ENCODE peak calls at places on chromosomes 3 and 15, in seven cellular contexts. K is anterior cingulate cortex; B is amygdala; D is RCC 7860; R is T-helper 1 cell; Y is type B pancreatic cell; Z is activated CD4-positive, alpha-beta memory T cell treated with anti-CD3 and anti-CD28 coated beads, Interleukin-2, amount 10 ng/mL, durations not matched to agents 7 days and 5 days. E is an unnamed sample.

GRCh38 chr15:43100971-43101370 is 4.9 kb downstream of the UBR1 start:
- DNase-seq in K (no peak), D (no peak), B (no peak), Y (no peak), R (no peak), Z (no peak), E (no peak)

GRCh38 chr15:55990071-55990470 is 3.3 kb downstream of the NEDD4 start:
- DNase-seq in Y (no peak), Z (no peak), B (no peak), R (no peak), K (no peak), D (no peak), E (no peak)

GRCh38 chr3:9951962-9952805 is at the start of gene PRRT3:
- DNase-seq in Y (no peak), D (no peak), R (no peak), Z (peak; percentile 69), B (peak; percentile 21), K (peak; percentile 26), E (no peak)

GRCh38 chr3:65713016-65713415 is 325.7 kb downstream of the MAGI1 start:
- DNase-seq in Y (no peak), R (no peak), B (no peak), Z (no peak), K (no peak), D (peak; percentile 4), E (no peak)

GRCh38 chr15:73766598-73766997 is 13.4 kb upstream of the INSYN1 start:
- DNase-seq in K (no peak), Y (no peak), R (no peak), D (no peak), B (no peak), Z (no peak), E (no peak)

GRCh38 chr3:32438596-32439344 is 47.1 kb downstream of the CMTM7 start:
- DNase-seq in Y (peak; percentile 20), K (no peak), D (no peak), R (no peak), Z (peak; percentile 27), B (no peak), E (no peak)

GRCh38 chr15:98440917-98441316 is 207.4 kb upstream of the IGF1R start:
- DNase-seq in Y (no peak), B (no peak), K (no peak), Z (no peak), D (no peak), R (no peak), E (no peak)

GRCh38 chr3:120418866-120419490 is 31.8 kb downstream of the FSTL1 start:
- DNase-seq in R (no peak), B (peak; percentile 6), Y (no peak), Z (peak; percentile 35), K (no peak), D (peak; percentile 50), E (no peak)

GRCh38 chr3:192514081-192514753 is 213.1 kb downstream of the FGF12 start:
- DNase-seq in Z (no peak), D (no peak), B (no peak), Y (peak; percentile 65), K (no peak), R (no peak), E (no peak)

GRCh38 chr3:2096196-2096595 is 2.5 kb upstream of the CNTN4 start:
- DNase-seq in D (no peak), R (no peak), Y (no peak), Z (no peak), K (no peak), B (no peak), E (no peak)

GRCh38 chr15:60528530-60528929 is 49.6 kb upstream of the ICE2 start:
- DNase-seq in Y (no peak), R (no peak), D (no peak), B (no peak), Z (no peak), K (no peak), E (no peak)

GRCh38 chr15:101442272-101442671 is 47.2 kb downstream of the PCSK6 start:
- DNase-seq in R (no peak), Z (no peak), Y (no peak), D (no peak), K (no peak), B (no peak), E (no peak)

GRCh38 chr3:135416182-135416581 is 549.3 kb upstream of the PPP2R3A start:
- DNase-seq in B (no peak), D (no peak), R (no peak), K (no peak), Z (no peak), Y (no peak), E (no peak)

GRCh38 chr3:195876297-195877031 is 31.9 kb downstream of the TNK2 start:
- DNase-seq in Y (no peak), K (no peak), B (no peak), R (no peak), Z (peak; percentile 52), D (peak; percentile 7), E (no peak)

GRCh38 chr3:43379343-43379742 is 93.0 kb downstream of the SNRK start:
- DNase-seq in Y (no peak), Z (no peak), D (no peak), B (no peak), R (no peak), K (no peak), E (no peak)

GRCh38 chr15:68421798-68422402 is 10.1 kb downstream of the ITGA11 start:
- DNase-seq in Y (peak; percentile 25), R (no peak), K (no peak), D (no peak), B (no peak), Z (no peak), E (no peak)

GRCh38 chr3:81087607-81088006 is 673.8 kb downstream of the GBE1 start:
- DNase-seq in Z (no peak), B (no peak), R (no peak), K (no peak), D (no peak), Y (no peak), E (no peak)

GRCh38 chr3:108477511-108478147 is 32.8 kb downstream of the MYH15 start:
- DNase-seq in Y (no peak), Z (peak; percentile 64), D (peak; percentile 49), B (peak; percentile 5), R (no peak), K (no peak), E (peak; percentile 17)

GRCh38 chr3:141797819-141798405 is 34.7 kb downstream of the GRK7 start:
- DNase-seq in Z (peak; percentile 17), D (no peak), B (no peak), K (no peak), Y (no peak), R (no peak), E (no peak)

GRCh38 chr3:156628095-156628690 is 46.2 kb upstream of the TIPARP start:
- DNase-seq in D (no peak), Y (no peak), B (no peak), Z (no peak), K (no peak), R (no peak), E (no peak)

GRCh38 chr3:107633327-107634141 is 110.8 kb downstream of the BBX start:
- DNase-seq in B (no peak), K (no peak), R (no peak), D (no peak), Y (no peak), Z (no peak), E (no peak)

GRCh38 chr3:151156618-151157216 is 46.3 kb downstream of the GPR171 start:
- DNase-seq in B (no peak), R (no peak), K (no peak), Z (peak; percentile 21), D (peak; percentile 44), Y (no peak), E (peak; percentile 26)

GRCh38 chr3:186882881-186883685 is 40.6 kb downstream of the ADIPOQ start:
- DNase-seq in Y (no peak), Z (peak; percentile 60), D (peak; percentile 94), R (no peak), B (no peak), K (no peak), E (no peak)

GRCh38 chr3:49607105-49607591 is 52.9 kb downstream of the BSN start:
- DNase-seq in B (no peak), K (no peak), D (no peak), Z (no peak), R (no peak), Y (peak; percentile 29), E (no peak)

GRCh38 chr15:80967991-80968510 is 21.6 kb downstream of the MESD start:
- DNase-seq in R (no peak), Y (no peak), B (no peak), D (no peak), Z (no peak), K (no peak), E (no peak)

GRCh38 chr3:146715176-146715575 is 110.0 kb upstream of the PLSCR5 start:
- DNase-seq in B (no peak), Y (no peak), Z (no peak), R (no peak), K (no peak), D (no peak), E (no peak)

GRCh38 chr15:36814085-36814484 is 234.7 kb downstream of the CDIN1 start:
- DNase-seq in D (no peak), Z (no peak), B (no peak), Y (no peak), R (no peak), K (no peak), E (no peak)

GRCh38 chr3:127535901-127536817 is 54.4 kb downstream of the TPRA1 start:
- DNase-seq in D (no peak), Z (no peak), Y (no peak), K (no peak), R (no peak), B (no peak), E (no peak)

GRCh38 chr3:148319960-148320359 is 377.7 kb upstream of the AGTR1 start:
- DNase-seq in R (no peak), B (no peak), Z (no peak), Y (no peak), K (no peak), D (no peak), E (no peak)

GRCh38 chr3:128367221-128367620 is 99.5 kb downstream of the DNAJB8 start:
- DNase-seq in B (no peak), Y (no peak), R (no peak), K (no peak), D (no peak), Z (no peak), E (no peak)

GRCh38 chr3:123027292-123028232 is at the start of gene SEMA5B:
- DNase-seq in R (no peak), K (no peak), D (no peak), Z (no peak), B (peak; percentile 20), Y (peak; percentile 80), E (no peak)

GRCh38 chr3:114154321-114154821 is 24.5 kb downstream of the DRD3 start:
- DNase-seq in Z (no peak), R (no peak), Y (no peak), D (no peak), B (no peak), K (no peak), E (no peak)

GRCh38 chr3:74302959-74303358 is 311.5 kb downstream of the CNTN3 start:
- DNase-seq in Y (no peak), B (no peak), R (no peak), D (no peak), Z (no peak), K (no peak), E (no peak)

GRCh38 chr3:188102861-188103547 is 51.0 kb upstream of the LPP start:
- DNase-seq in D (no peak), R (no peak), K (no peak), Z (no peak), B (no peak), Y (no peak), E (no peak)

E was measured in tibial nerve.